ENCODE peak calls at places on chromosome 14, in eight cellular contexts. I is endothelial cell of umbilical vein, J is A549, U is uterus, Z is ovary, D is stomach, Q is upper lobe of left lung, X is transverse colon. E is an unnamed sample.

GRCh38 chr14:90760591-90761316 is 55.5 kb downstream of the TTC7B start:
- DNase-seq in I (peak; percentile 59), J (peak; percentile 55), U (no peak), Z (no peak), D (no peak), Q (no peak), X (no peak), E (no peak)

GRCh38 chr14:103101964-103102688 is 7.6 kb downstream of the EXOC3L4 start:
- DNase-seq in I (no peak), J (no peak), U (no peak), Z (no peak), D (no peak), Q (peak; percentile 86), X (no peak), E (no peak)

GRCh38 chr14:61505815-61506809 is 184.7 kb downstream of the PRKCH start:
- DNase-seq in I (peak; percentile 39), J (no peak), U (no peak), Z (no peak), D (no peak), Q (no peak), X (no peak), E (no peak)

GRCh38 chr14:102927346-102927877 is 4.9 kb downstream of the AMN start:
- DNase-seq in I (no peak), J (no peak), U (no peak), Z (no peak), D (peak; percentile 73), Q (peak; percentile 78), X (peak; percentile 92), E (no peak)

GRCh38 chr14:84458881-84459280 is 1071.1 kb upstream of the FLRT2 start:
- DNase-seq in I (no peak), J (no peak), U (no peak), Z (no peak), D (no peak), Q (no peak), X (no peak), E (no peak)

GRCh38 chr14:80215081-80215480 is 3.8 kb upstream of the DIO2 start:
- DNase-seq in I (no peak), J (no peak), U (no peak), Z (no peak), D (no peak), Q (no peak), X (no peak), E (no peak)

GRCh38 chr14:89207925-89208328 is 209.1 kb downstream of the FOXN3 start:
- DNase-seq in I (no peak), J (no peak), U (no peak), Z (no peak), D (no peak), Q (no peak), X (no peak), E (no peak)

GRCh38 chr14:68328509-68328908 is 464.4 kb downstream of the ZFP36L1 start:
- DNase-seq in I (no peak), J (no peak), U (no peak), Z (no peak), D (no peak), Q (no peak), X (no peak), E (no peak)

GRCh38 chr14:71243697-71244096 is 336.4 kb downstream of the PCNX1 start:
- DNase-seq in I (no peak), J (no peak), U (no peak), Z (no peak), D (no peak), Q (no peak), X (no peak), E (no peak)

GRCh38 chr14:80055226-80055625 is 156.1 kb downstream of the DIO2 start:
- DNase-seq in I (no peak), J (no peak), U (no peak), Z (no peak), D (no peak), Q (no peak), X (no peak), E (no peak)

GRCh38 chr14:68792830-68793733 is at the start of gene ZFP36L1:
- DNase-seq in I (peak; percentile 97), J (peak; percentile 97), U (peak; percentile 93), Z (peak; percentile 97), D (peak; percentile 92), Q (peak; percentile 95), X (peak; percentile 94), E (peak; percentile 95)

GRCh38 chr14:76324133-76324532 is 51.8 kb upstream of the ESRRB start:
- DNase-seq in I (no peak), J (no peak), U (no peak), Z (no peak), D (no peak), Q (no peak), X (no peak), E (peak; percentile 64)

GRCh38 chr14:61042220-61042619 is 61.2 kb downstream of the SLC38A6 start:
- DNase-seq in I (no peak), J (no peak), U (no peak), Z (no peak), D (no peak), Q (no peak), X (no peak), E (no peak)

GRCh38 chr14:101716956-101717662 is 44.4 kb upstream of the PPP2R5C start:
- DNase-seq in I (no peak), J (no peak), U (no peak), Z (no peak), D (peak; percentile 20), Q (no peak), X (no peak), E (peak; percentile 9)

GRCh38 chr14:64541261-64541970 is 875 bp downstream of the HSPA2 start:
- DNase-seq in I (peak; percentile 29), J (peak; percentile 18), U (peak; percentile 32), Z (peak; percentile 28), D (no peak), Q (peak; percentile 83), X (peak; percentile 30), E (peak; percentile 92)

GRCh38 chr14:68508581-68508980 is 284.3 kb downstream of the ZFP36L1 start:
- DNase-seq in I (no peak), J (no peak), U (no peak), Z (no peak), D (no peak), Q (no peak), X (no peak), E (peak; percentile 60)

GRCh38 chr14:101733211-101733610 is 28.3 kb upstream of the PPP2R5C start:
- DNase-seq in I (no peak), J (no peak), U (no peak), Z (no peak), D (no peak), Q (no peak), X (no peak), E (no peak)

GRCh38 chr14:99055019-99055418 is 217.0 kb downstream of the BCL11B start:
- DNase-seq in I (no peak), J (no peak), U (no peak), Z (no peak), D (no peak), Q (no peak), X (no peak), E (no peak)

GRCh38 chr14:72636094-72636493 is 257.8 kb downstream of the DPF3 start:
- DNase-seq in I (no peak), J (no peak), U (no peak), Z (no peak), D (no peak), Q (no peak), X (no peak), E (no peak)

GRCh38 chr14:91654836-91655235 is 77.0 kb downstream of the CATSPERB start:
- DNase-seq in I (no peak), J (no peak), U (no peak), Z (no peak), D (no peak), Q (no peak), X (no peak), E (no peak)

GRCh38 chr14:36207500-36207899 is 31.0 kb upstream of the PTCSC3 start:
- DNase-seq in I (no peak), J (peak; percentile 12), U (no peak), Z (no peak), D (no peak), Q (no peak), X (no peak), E (no peak)

GRCh38 chr14:46573518-46573917 is 78.1 kb downstream of the RPL10L start:
- DNase-seq in I (no peak), J (no peak), U (no peak), Z (no peak), D (no peak), Q (no peak), X (no peak), E (no peak)

GRCh38 chr14:23301288-23301968 is 1.2 kb downstream of the PPP1R3E start:
- DNase-seq in I (peak; percentile 99), J (peak; percentile 97), U (peak; percentile 99), Z (peak; percentile 98), D (peak; percentile 99), Q (peak; percentile 100), X (peak; percentile 98), E (peak; percentile 99)
- TF ChIP-seq POLR2A in I (no peak), J (peak; percentile 45), U (peak; percentile 87), Z (peak; percentile 67), D (peak; percentile 11), Q (peak; percentile 4), X (peak; percentile 55), E (no peak)

GRCh38 chr14:93006484-93007128 is 83.7 kb downstream of the CHGA start:
- DNase-seq in I (no peak), J (no peak), U (no peak), Z (no peak), D (no peak), Q (no peak), X (no peak), E (no peak)
- H3K4me3 ChIP-seq in I (no peak overlapping the region), J (no peak overlapping the region), U (no peak overlapping the region), Z (no peak overlapping the region), D (no peak overlapping the region), Q (no peak overlapping the region), X (no peak overlapping the region), E (no peak overlapping the region)

DNA sequence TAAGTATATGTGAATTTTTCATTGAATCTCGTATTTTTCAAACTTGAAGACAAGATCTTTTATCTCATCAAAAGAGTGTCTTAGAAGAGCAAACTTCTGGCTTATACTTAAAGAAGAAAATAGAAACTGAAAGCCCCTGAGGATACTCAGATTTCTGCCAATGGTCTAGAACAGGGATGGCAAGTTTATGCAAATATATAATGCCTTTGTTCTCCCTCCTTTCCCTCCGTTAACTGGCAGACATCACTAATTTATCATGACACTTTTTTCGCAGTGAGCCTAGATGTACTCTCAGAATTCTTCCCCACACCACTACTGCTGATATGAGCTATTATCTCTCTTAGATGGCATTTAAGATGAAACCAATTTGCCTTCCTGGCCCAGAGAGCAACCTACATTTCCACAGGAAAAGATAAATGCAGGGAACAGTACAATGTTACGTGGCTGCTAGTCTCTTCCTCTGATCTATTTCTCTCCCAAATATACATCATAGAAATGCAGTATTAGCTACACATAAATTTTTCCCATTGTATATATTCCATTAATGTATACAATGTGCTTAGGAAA is 40.0 kb upstream of the DAAM1 start:
- DNase-seq in I (no peak), J (no peak), U (no peak), Z (no peak), D (no peak), Q (no peak), X (no peak), E (no peak)
- TF ChIP-seq POLR2A in I (no peak), J (no peak), U (no peak), Z (no peak), D (no peak), Q (no peak), X (no peak), E (no peak)

DNA sequence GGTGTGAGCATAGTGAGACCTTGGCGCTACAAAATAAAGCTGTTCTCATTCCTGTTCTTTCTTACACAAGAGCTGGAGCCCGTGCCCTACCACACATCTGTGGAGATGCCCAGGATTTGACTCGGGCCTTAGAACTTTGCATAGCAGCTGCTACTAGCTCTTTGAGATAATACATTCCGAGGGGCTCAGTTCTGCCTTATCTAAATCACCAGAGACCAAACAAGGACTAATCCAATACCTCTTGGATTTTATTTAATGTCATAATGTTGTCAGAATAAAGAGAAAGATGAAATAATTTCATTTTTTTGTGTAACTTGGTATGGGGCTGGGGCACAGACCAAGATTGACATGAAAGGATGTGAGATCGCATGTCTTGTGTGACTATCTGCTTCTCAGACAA is 7.6 kb downstream of the PNP start:
- DNase-seq in I (no peak), J (no peak), U (no peak), Z (no peak), D (no peak), Q (no peak), X (no peak), E (no peak)
- H3K4me3 ChIP-seq in I (no peak overlapping the region), J (no peak overlapping the region), U (no peak overlapping the region), Z (no peak overlapping the region), D (no peak overlapping the region), Q (no peak overlapping the region), X (no peak overlapping the region), E (no peak overlapping the region)